ENCODE peak calls at places on chromosome 1, in nine cellular contexts. A is GM12865; F is PC-9; I is CD8-positive, alpha-beta T cell; V is fibroblast of mammary gland; Z is BJ; S is endodermal cell; L is right cardiac atrium; O is PC-3. B is an unnamed sample.

GRCh38 chr1:27605300-27605766 is 1.4 kb upstream of the AHDC1 start:
- DNase-seq in I (no peak), A (no peak), O (no peak), V (no peak), Z (no peak), L (no peak), S (no peak), F (no peak), B (no peak)

GRCh38 chr1:45545553-45546310 is 4.9 kb upstream of the AKR1A1 start:
- DNase-seq in L (no peak), I (no peak), Z (no peak), A (peak), V (no peak), O (no peak), S (no peak), F (no peak), B (no peak)

GRCh38 chr1:175822575-175822974 is 79.2 kb upstream of the TNR start:
- DNase-seq in V (peak), F (no peak), I (no peak), Z (no peak), S (no peak), A (no peak), O (peak), L (no peak), B (no peak)

GRCh38 chr1:12144969-12145368 is 21.8 kb upstream of the TNFRSF1B start:
- DNase-seq in S (no peak), L (peak), O (no peak), A (no peak), I (no peak), V (no peak), F (no peak), Z (no peak), B (no peak)

GRCh38 chr1:180141381-180141934 is 13.2 kb upstream of the QSOX1 start:
- DNase-seq in O (no peak), F (no peak), S (no peak), L (no peak), A (no peak), Z (no peak), I (no peak), V (no peak), B (no peak)

GRCh38 chr1:20281801-20282200 is 8.9 kb upstream of the VWA5B1 start:
- DNase-seq in Z (no peak), O (peak), F (no peak), V (peak), I (no peak), A (no peak), S (no peak), L (no peak), B (no peak)

GRCh38 chr1:248805905-248806304 is 19.8 kb downstream of the SH3BP5L start:
- DNase-seq in F (no peak), V (no peak), Z (no peak), S (peak), A (no peak), O (no peak), I (no peak), L (no peak), B (no peak)

GRCh38 chr1:169207825-169208520 is 101.5 kb downstream of the ATP1B1 start:
- DNase-seq in S (no peak), A (no peak), V (no peak), Z (peak), L (no peak), I (no peak), F (no peak), O (no peak), B (no peak)

GRCh38 chr1:71294178-71294577 is 213.3 kb upstream of the ZRANB2 start:
- DNase-seq in S (no peak), V (peak), L (no peak), Z (no peak), A (no peak), F (no peak), I (no peak), O (no peak), B (no peak)

GRCh38 chr1:94792876-94793605 is 27.1 kb upstream of the SLC44A3 start:
- DNase-seq in L (no peak), O (no peak), V (peak), Z (peak), I (no peak), A (no peak), F (no peak), S (no peak), B (no peak)

GRCh38 chr1:100989306-100990077 is 36.1 kb downstream of the DPH5 start:
- DNase-seq in I (no peak), V (peak), O (peak), F (no peak), L (no peak), S (no peak), A (no peak), Z (peak), B (no peak)

GRCh38 chr1:159211331-159212136 is 6.9 kb downstream of the ACKR1 start:
- DNase-seq in I (peak), A (peak), L (peak), O (peak), Z (no peak), S (peak), F (peak), V (peak), B (peak)

GRCh38 chr1:100581096-100581705 is 43.3 kb downstream of the GPR88 start:
- DNase-seq in Z (no peak), A (peak), S (no peak), I (no peak), V (peak), F (no peak), O (no peak), L (no peak), B (peak)

GRCh38 chr1:9448132-9449105 is 90.8 kb upstream of the SLC25A33 start:
- DNase-seq in S (no peak), A (no peak), V (no peak), F (no peak), O (no peak), I (no peak), L (no peak), Z (no peak), B (no peak)

GRCh38 chr1:145997156-145998023 is 1.0 kb upstream of the TXNIP start:
- DNase-seq in V (peak), L (no peak), F (no peak), A (peak), I (no peak), S (no peak), Z (no peak), O (no peak), B (peak)

GRCh38 chr1:63775418-63776127 is 1.8 kb downstream of the ROR1 start:
- DNase-seq in F (peak), I (no peak), Z (no peak), V (peak), O (peak), A (no peak), S (no peak), L (no peak), B (no peak)

GRCh38 chr1:206946261-206946660 is at the start of gene PIGR:
- DNase-seq in F (no peak), I (no peak), A (no peak), L (no peak), S (no peak), Z (no peak), O (no peak), V (no peak), B (no peak)

GRCh38 chr1:108644984-108645383 is 15.9 kb downstream of the HENMT1 start:
- DNase-seq in V (no peak), S (peak), F (no peak), I (peak), L (no peak), O (no peak), A (no peak), Z (no peak), B (peak)

GRCh38 chr1:41330588-41331545 is 30.4 kb upstream of the FOXO6 start:
- DNase-seq in O (no peak), Z (no peak), L (no peak), F (no peak), I (no peak), V (no peak), A (no peak), S (peak), B (no peak)

GRCh38 chr1:100628631-100629081 is 90.7 kb downstream of the GPR88 start:
- DNase-seq in F (no peak), L (no peak), I (no peak), A (no peak), S (no peak), V (peak), Z (no peak), O (no peak), B (no peak)

GRCh38 chr1:41322835-41323234 is 38.4 kb upstream of the FOXO6 start:
- DNase-seq in A (peak), I (no peak), O (peak), F (peak), Z (no peak), V (peak), L (peak), S (peak), B (no peak)

GRCh38 chr1:18528616-18529015 is 47.9 kb downstream of the KLHDC7A start:
- DNase-seq in I (no peak), O (no peak), V (no peak), S (no peak), F (no peak), Z (no peak), A (no peak), L (no peak), B (no peak)

GRCh38 chr1:116164056-116164889 is 53.1 kb downstream of the MAB21L3 start:
- DNase-seq in S (peak), O (no peak), F (no peak), A (no peak), Z (no peak), I (no peak), V (no peak), L (peak), B (no peak)
- H3K4me3 ChIP-seq in S (no peak), O (no peak), F (no peak), A (no peak), Z (no peak), I (no peak), V (no peak), L (no peak), B (no peak)

GRCh38 chr1:163201906-163202305 is 810 bp downstream of the RGS5 start:
- DNase-seq in S (no peak), O (no peak), V (no peak), F (no peak), I (no peak), L (no peak), A (no peak), Z (no peak), B (no peak)
- H3K4me3 ChIP-seq in S (peak), O (no peak), V (no peak), F (no peak), I (no peak), L (peak), A (no peak), Z (no peak), B (no peak)

DNA sequence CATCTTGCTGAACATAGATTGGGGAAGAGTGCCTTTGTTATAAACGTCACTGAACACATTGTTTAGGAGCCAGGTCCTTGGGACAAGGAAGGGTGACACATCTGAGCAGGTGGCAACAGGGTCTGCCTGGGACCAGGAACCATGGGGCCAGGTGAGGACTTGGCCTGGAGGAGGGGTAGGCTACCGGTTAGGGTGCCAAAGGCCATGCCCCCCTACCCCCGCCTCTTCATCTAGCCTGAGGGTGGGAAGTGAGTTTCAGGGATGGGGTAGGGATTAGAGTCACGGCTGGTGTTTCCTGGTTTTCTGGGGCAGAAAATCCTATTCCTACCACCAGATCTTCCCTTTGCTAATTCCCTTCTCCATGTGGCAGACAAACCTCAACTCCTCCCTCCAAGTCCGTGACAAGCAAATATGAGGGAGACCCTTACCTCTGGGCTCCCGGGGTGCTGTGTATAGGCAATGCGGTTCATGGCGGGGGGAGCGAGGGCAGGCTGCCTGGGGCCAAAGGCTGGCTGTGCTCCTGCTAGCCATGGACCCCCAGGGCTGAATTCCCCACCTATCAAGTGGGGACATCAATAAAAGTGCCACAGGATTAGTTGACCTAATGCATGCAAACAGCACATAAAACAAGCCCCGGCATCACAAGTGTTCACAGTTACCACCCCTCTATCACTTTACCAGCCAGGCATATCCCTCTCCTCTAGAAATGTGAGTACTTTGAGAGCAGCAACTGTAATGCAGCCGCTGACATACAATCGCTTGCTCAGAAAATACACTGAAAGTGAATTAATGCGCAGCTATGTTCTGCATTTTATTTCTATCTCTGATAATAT is 14.5 kb downstream of the CD247 start:
- DNase-seq in L (no peak), V (no peak), F (no peak), I (no peak), A (no peak), Z (no peak), O (no peak), S (peak), B (no peak)
- H3K4me3 ChIP-seq in L (no peak), V (no peak), F (no peak), I (no peak), A (no peak), Z (no peak), O (no peak), S (no peak), B (no peak)

GRCh38 chr1:229070168-229070567 is 200.7 kb upstream of the RAB4A start:
- DNase-seq in L (peak), Z (peak), V (peak), A (no peak), F (peak), O (peak), S (no peak), I (no peak), B (no peak)

GRCh38 chr1:229069176-229069575 is 201.7 kb upstream of the RAB4A start:
- DNase-seq in F (no peak), Z (no peak), S (no peak), A (no peak), L (no peak), V (no peak), I (no peak), O (no peak), B (no peak)

GRCh38 chr1:229066591-229066990 is 204.3 kb upstream of the RAB4A start:
- DNase-seq in S (no peak), V (no peak), F (no peak), Z (no peak), A (no peak), O (no peak), L (no peak), I (no peak), B (no peak)

GRCh38 chr1:229067546-229067945 is 203.4 kb upstream of the RAB4A start:
- DNase-seq in S (no peak), V (no peak), A (no peak), I (no peak), F (no peak), O (no peak), L (no peak), Z (no peak), B (no peak)

GRCh38 chr1:229068266-229069043 is 202.5 kb upstream of the RAB4A start:
- DNase-seq in L (peak), V (peak), O (no peak), Z (no peak), I (no peak), S (no peak), A (no peak), F (no peak), B (no peak)
- H3K4me3 ChIP-seq in L (no peak), V (no peak), O (no peak), Z (no peak), I (no peak), S (no peak), A (no peak), F (no peak), B (no peak)

GRCh38 chr1:246725191-246725590 is 982 bp downstream of the SCCPDH start:
- DNase-seq in O (peak), S (no peak), Z (no peak), I (no peak), L (no peak), A (no peak), F (no peak), V (no peak), B (no peak)
- H3K4me3 ChIP-seq in O (peak), S (peak), Z (peak), I (peak), L (peak), A (peak), F (peak), V (peak), B (peak)

DNA sequence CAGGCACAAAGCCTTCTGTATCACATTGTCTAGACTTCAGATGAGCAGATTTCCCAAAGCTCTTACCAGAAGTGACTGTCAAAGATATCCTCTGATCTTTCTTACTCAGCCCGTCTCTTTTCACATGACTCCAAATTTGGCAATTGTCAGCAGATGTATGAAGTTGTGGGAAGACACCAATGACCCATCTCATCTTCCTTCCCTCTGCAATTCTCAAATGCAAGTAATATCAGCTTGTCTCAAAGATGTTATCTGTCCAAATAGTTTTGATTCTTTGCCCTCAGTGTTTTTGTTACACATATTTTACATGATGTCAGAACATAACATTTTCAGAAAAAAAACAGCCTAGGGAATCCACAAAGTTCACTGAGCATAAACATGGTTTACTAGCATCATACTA is 45.1 kb upstream of the RGS2 start:
- DNase-seq in S (no peak), O (peak), F (no peak), Z (peak), I (no peak), A (no peak), V (peak), L (no peak), B (no peak)
- H3K4me3 ChIP-seq in S (no peak), O (no peak), F (no peak), Z (no peak), I (no peak), A (no peak), V (no peak), L (no peak), B (no peak)

DNA sequence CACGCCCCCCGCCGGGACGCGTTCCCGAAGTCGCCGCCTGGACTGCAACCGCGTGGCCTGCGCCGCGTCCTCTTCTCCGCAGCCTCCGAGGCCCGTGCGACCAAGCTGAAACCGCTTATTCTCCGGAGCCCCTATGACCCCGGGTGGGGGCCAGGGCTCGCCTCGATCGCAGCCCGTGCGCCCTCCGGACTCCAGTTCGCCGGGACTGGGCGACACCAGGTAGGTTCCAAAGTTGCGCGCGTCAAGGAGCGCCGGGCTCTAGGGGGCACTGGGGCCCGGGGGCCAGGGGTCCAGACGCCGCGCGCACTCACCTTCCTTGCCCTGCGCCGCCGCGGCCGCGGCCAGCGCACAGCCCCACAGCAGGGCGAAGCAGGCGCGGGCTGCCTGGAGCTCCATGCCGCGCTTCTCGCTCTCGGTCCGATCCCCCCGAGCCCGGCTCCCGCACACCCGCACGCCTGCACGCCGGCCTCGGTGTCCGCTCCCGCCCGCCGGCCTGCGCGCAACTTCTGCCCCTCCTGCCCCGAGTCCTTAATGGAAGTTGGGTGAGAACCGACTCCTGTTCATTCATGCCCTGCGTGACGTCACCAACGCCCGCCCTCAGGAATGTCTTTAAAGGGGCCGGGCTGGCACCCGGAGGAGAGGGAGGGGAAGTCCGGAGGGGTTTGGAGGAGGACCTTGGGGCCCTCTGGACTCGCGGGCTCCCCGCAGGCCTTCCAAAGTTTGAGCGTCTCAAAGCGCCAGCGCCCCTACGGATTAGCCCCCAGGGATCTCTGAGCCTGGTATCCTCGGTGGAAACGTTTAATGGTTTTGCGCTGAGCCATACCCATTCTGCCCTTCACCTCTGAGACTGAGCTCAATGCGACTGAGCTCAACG is at the start of gene EPHA2:
- DNase-seq in V (peak), I (no peak), S (peak), Z (no peak), A (no peak), L (peak), F (peak), O (peak), B (no peak)
- H3K4me3 ChIP-seq in V (peak), I (peak), S (peak), Z (peak), A (no peak), L (peak), F (peak), O (peak), B (no peak)

DNA sequence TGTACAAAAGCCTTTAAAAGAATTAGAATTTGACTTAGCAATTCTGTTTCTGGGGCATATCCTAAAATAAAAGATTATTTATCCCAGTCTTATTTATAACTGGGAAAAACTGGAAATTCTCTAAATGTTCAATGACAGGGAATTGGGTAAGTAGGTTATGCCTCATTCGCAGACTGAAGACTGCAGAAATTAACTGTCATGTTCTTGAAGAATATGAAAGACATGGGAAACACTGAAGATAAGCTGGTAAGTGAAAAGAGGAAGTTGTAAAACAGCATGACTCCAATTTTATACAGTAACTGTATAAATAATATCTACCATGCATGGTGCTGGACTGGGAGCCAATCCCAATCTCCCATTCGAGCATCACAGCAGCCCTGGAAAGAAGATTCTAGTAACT is 50.6 kb upstream of the SLC2A1 start:
- DNase-seq in S (no peak), F (no peak), V (no peak), L (no peak), O (no peak), I (no peak), Z (no peak), A (no peak), B (no peak)
- H3K4me3 ChIP-seq in S (no peak), F (no peak), V (no peak), L (no peak), O (no peak), I (no peak), Z (no peak), A (no peak), B (no peak)

DNA sequence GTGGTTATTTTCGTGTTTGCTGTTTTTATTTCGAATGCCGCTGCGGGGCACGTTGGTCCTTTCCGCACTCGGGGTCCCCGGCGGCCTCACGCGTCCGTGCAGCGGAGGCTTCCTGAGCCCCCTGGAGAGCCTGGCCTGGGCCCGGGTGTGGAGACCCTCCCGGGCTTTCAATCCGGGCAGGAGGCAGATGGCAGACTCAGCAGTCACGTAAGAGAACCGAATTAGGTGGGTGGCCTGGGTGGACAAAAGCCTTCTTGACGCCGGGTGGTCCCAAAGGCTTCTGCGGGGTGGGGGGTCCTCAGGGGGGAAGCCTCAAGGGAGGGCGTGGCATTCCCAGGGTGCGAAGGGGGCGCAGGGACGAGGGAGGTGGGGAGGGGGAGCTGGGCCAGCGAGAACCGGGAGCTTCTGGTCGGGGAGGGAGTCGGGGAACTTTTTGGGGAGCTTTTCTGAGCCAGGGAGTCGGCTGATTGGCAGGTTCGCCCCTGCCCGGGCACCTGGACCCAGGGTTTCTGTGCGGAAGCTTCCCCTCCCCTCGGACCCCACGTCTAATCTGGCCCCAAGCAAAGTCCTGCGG is 1.2 kb upstream of the HES4 start:
- DNase-seq in O (no peak), A (no peak), L (peak), Z (no peak), S (peak), V (no peak), F (no peak), I (no peak), B (no peak)
- H3K4me3 ChIP-seq in O (peak), A (peak), L (peak), Z (peak), S (peak), V (no peak), F (peak), I (peak), B (peak)